ENCODE peak calls at places on chromosomes 11 and 22, in five cellular contexts. E is WTC11, V is K562, I is endothelial cell of umbilical vein, R is A549. P is an unnamed sample.

GRCh38 chr11:16923987-16924386 is 90.2 kb downstream of the PLEKHA7 start:
- DNase-seq in E (no peak), R (no peak), I (no peak), V (no peak), P (no peak)

GRCh38 chr11:43693069-43693468 is 12.5 kb downstream of the HSD17B12 start:
- DNase-seq in E (no peak), I (no peak), V (no peak), R (no peak), P (no peak)

GRCh38 chr11:61057615-61058014 is 44.7 kb upstream of the CD5 start:
- DNase-seq in V (no peak), E (no peak), R (no peak), I (no peak), P (no peak)

GRCh38 chr11:29963068-29963467 is 53.8 kb downstream of the KCNA4 start:
- DNase-seq in I (no peak), V (no peak), E (no peak), R (no peak), P (no peak)

GRCh38 chr11:27158763-27159679 is 118.4 kb downstream of the BBOX1 start:
- DNase-seq in I (peak), V (peak), R (peak), E (peak), P (peak)

GRCh38 chr11:44592125-44592643 is 26.7 kb downstream of the CD82 start:
- DNase-seq in R (no peak), V (no peak), I (no peak), E (no peak), P (peak)

GRCh38 chr22:36027960-36028645 is 521 bp downstream of the RBFOX2 start:
- DNase-seq in E (peak), I (peak), R (peak), V (no peak), P (peak)

GRCh38 chr11:112795142-112795815 is 165.9 kb upstream of the NCAM1 start:
- DNase-seq in V (peak), I (no peak), R (peak), E (peak), P (peak)

GRCh38 chr22:39290724-39291161 is 28.7 kb downstream of the RPL3 start:
- DNase-seq in I (peak), E (no peak), R (peak), V (no peak), P (no peak)

GRCh38 chr11:9574556-9574805 is 1.0 kb downstream of the WEE1 start:
- DNase-seq in E (peak), R (no peak), I (peak), V (peak), P (peak)

GRCh38 chr11:85661972-85662664 is 2.8 kb downstream of the CREBZF start:
- DNase-seq in E (no peak), R (no peak), V (peak), I (peak), P (peak)

GRCh38 chr22:49616356-49617231 is 211.1 kb downstream of the BRD1 start:
- DNase-seq in V (no peak), R (no peak), I (no peak), E (peak), P (no peak)

GRCh38 chr11:126265801-126266200 is 2.9 kb downstream of the SRPRA start:
- DNase-seq in R (peak), E (no peak), I (peak), V (no peak), P (peak)

GRCh38 chr11:60761436-60762190 is 4.9 kb downstream of the MS4A15 start:
- DNase-seq in I (no peak), E (no peak), R (no peak), V (no peak), P (no peak)

GRCh38 chr11:123773959-123774358 is 19.6 kb upstream of the OR6X1 start:
- DNase-seq in E (no peak), V (no peak), I (no peak), R (no peak), P (no peak)

GRCh38 chr11:57287884-57288283 is 36.9 kb downstream of the TNKS1BP1 start:
- DNase-seq in E (no peak), V (peak), R (no peak), I (no peak), P (no peak)

GRCh38 chr11:7833527-7833926 is 36.8 kb upstream of the OR5P2 start:
- DNase-seq in E (no peak), V (no peak), I (no peak), R (no peak), P (no peak)

GRCh38 chr11:58567889-58568512 is 7.7 kb downstream of the LPXN start:
- DNase-seq in I (peak), V (peak), E (peak), R (peak), P (peak)

GRCh38 chr11:118607401-118608267 is at the start of gene PHLDB1:
- DNase-seq in R (peak), V (peak), I (peak), E (peak), P (peak)

GRCh38 chr22:22440188-22440587 is 68.4 kb downstream of the ZNF280B start:
- DNase-seq in E (no peak), V (no peak), I (no peak), R (no peak), P (no peak)

GRCh38 chr11:67999704-68000103 is 4.2 kb downstream of the UNC93B1 start:
- DNase-seq in V (no peak), I (no peak), E (no peak), R (no peak), P (no peak)

GRCh38 chr11:123239371-123240150 is 44.5 kb upstream of the CLMP start:
- DNase-seq in E (no peak), I (no peak), R (no peak), V (no peak), P (no peak)

GRCh38 chr11:313304-313786 is 495 bp upstream of the IFITM1 start:
- DNase-seq in R (no peak), I (no peak), V (no peak), E (no peak), P (peak)

GRCh38 chr11:73972620-73973449 is 9.8 kb downstream of the UCP2 start:
- DNase-seq in I (no peak), V (peak), R (no peak), E (no peak), P (peak)

GRCh38 chr11:73974611-73975478 is 7.8 kb downstream of the UCP2 start:
- DNase-seq in V (no peak), R (no peak), E (no peak), I (no peak), P (no peak)

GRCh38 chr11:73969991-73970800 is 12.4 kb downstream of the UCP2 start:
- DNase-seq in E (no peak), I (no peak), V (peak), R (no peak), P (peak)

GRCh38 chr11:73971175-73971719 is 11.4 kb downstream of the UCP2 start:
- DNase-seq in I (no peak), E (no peak), R (no peak), V (peak), P (peak)

DNA sequence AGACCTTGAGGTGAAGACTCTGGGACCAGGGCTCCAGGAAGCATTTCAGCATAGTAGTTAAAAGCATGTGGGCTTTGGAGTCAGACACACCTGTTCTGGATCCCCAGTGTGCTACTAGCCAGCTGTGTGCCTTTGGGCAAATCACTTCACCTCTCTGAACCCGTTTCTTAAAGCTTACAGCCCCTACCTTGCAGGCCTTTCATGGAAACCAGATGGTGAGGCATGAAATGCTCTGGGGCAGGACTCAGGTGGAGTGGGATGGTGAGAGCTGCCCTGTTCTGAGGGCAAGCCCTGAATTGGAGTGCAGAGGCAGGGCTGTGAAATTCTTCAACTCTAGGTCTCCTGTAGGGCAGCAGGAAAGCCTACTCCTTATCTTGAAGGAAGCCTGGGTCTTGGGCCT is 10.5 kb downstream of the UCP2 start:
- DNase-seq in V (peak), R (no peak), E (no peak), I (no peak), P (peak)
- TF ChIP-seq MAX in V (no peak), R (no peak), E (no peak), I (no peak), P (no peak)

DNA sequence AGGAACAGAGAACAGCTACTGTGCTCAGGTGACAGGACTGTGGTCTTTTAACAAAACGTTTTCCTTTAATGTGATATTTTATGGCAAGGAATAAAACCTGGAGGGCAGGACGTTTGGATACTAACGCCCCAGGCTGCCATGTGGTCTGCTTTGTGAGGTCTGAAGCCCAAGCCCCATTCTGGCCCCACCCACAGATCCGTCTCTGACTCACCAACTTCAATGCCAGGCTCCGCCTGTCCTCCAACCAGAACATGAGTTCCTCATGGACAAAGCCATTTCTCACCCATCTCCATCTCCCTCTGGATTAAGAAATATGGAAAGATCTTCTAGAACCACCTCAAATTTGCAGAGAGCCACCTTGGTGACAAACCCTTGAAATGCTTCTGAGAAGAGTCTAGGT is 148.8 kb downstream of the CRYBB2 start:
- DNase-seq in V (no peak), I (no peak), R (no peak), E (no peak), P (peak)
- TF ChIP-seq MAX in V (no peak), I (no peak), R (no peak), E (no peak), P (no peak)

GRCh38 chr11:128520886-128521696 is 66.3 kb downstream of the ETS1 start:
- DNase-seq in R (no peak), I (no peak), V (no peak), E (no peak), P (peak)

GRCh38 chr11:128522943-128523518 is 64.3 kb downstream of the ETS1 start:
- DNase-seq in E (no peak), V (no peak), R (no peak), I (no peak), P (peak)

GRCh38 chr11:128522063-128522942 is 65.1 kb downstream of the ETS1 start:
- DNase-seq in V (peak), E (peak), I (peak), R (peak), P (peak)

GRCh38 chr11:128520206-128520885 is 67.0 kb downstream of the ETS1 start:
- DNase-seq in E (no peak), V (no peak), R (no peak), I (no peak), P (no peak)

DNA sequence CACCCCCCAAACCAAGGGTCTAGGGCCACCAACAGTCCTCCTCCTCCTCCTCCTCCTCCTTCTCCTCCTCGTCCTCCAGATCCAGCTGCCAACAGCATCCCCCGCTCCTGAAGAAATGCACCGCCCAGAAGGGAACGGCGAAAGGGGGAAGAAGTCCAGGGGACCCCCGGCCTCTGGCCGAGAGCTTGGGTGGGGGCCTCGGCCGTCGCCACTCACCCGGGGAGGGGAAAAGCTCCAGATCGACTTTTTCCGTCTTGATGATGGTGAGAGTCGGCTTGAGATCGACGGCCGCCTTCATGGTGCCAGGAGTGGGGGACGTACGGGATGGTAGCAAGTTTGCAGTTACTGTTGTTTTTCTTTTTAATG is 65.7 kb downstream of the ETS1 start:
- DNase-seq in I (no peak), E (peak), R (no peak), V (no peak), P (no peak)
- TF ChIP-seq MAX in I (no peak), E (no peak), R (no peak), V (no peak), P (no peak)

DNA sequence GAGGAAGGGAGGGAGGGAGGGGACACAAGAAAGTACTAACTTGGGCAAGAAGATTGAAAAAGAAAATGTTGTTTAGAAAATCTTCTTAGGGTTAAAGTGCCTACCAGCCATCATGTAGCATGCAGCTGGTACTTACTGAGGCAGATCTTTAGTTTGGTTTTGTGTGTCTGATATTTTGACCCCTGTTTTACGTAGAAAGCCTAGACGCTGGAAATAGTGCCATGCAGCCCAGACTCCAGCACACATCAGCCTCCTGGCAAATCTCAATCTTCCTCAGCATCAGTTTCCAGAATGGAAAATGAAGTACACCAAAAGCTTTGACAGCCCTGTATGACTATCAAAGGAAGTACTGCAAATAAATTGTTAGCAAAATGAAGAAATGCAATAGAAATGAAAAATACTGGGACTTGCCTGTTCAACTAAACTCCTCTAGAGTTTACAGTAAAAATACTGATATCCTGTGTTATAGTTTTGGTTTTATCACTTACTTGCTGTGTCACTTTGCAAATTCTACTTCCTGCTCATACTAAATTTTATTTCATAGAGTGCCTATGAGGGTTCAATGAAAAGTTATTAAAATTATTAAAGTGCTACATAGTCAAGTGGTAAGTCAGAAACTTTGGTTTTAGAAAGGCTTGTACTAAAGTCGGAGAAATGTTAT is 7.4 kb downstream of the USP28 start:
- DNase-seq in E (no peak), I (no peak), V (no peak), R (no peak), P (no peak)
- TF ChIP-seq MAX in E (no peak), I (no peak), V (no peak), R (no peak), P (no peak)